ENCODE peak calls at places on chromosomes 16 and 17, in ten cellular contexts. One of them, this sample, is unnamed.

GRCh38 chr16:85105475-85105874 is 6.8 kb downstream of the CIBAR2 start:
- DNase-seq in HCT116: no peak
- DNase-seq in tibial nerve: no peak
- DNase-seq in IMR-90: no peak
- DNase-seq in endothelial cell of umbilical vein: no peak
- DNase-seq in ovary: no peak
- DNase-seq in thyroid gland: no peak
- DNase-seq in uterus: no peak
- DNase-seq in lower leg skin: no peak
- DNase-seq in A549: no peak
- DNase-seq in this sample: no peak

GRCh38 chr16:87897563-87898505 is 28.5 kb upstream of the SLC7A5 start:
- DNase-seq in lower leg skin: no peak
- DNase-seq in endothelial cell of umbilical vein: no peak
- DNase-seq in thyroid gland: no peak
- DNase-seq in HCT116: no peak
- DNase-seq in tibial nerve: no peak
- DNase-seq in uterus: no peak
- DNase-seq in IMR-90: no peak
- DNase-seq in ovary: no peak
- DNase-seq in A549: no peak
- DNase-seq in this sample: no peak

GRCh38 chr17:2253362-2253761 is 50.2 kb downstream of the SMG6 start:
- DNase-seq in HCT116: no peak
- DNase-seq in lower leg skin: no peak
- DNase-seq in uterus: no peak
- DNase-seq in IMR-90: no peak
- DNase-seq in endothelial cell of umbilical vein: no peak
- DNase-seq in tibial nerve: no peak
- DNase-seq in ovary: no peak
- DNase-seq in thyroid gland: no peak
- DNase-seq in A549: no peak
- DNase-seq in this sample: no peak

GRCh38 chr16:27364493-27365141 is 37.4 kb upstream of the IL21R start:
- DNase-seq in tibial nerve: no peak
- DNase-seq in HCT116: no peak
- DNase-seq in A549: peak; percentile 44
- DNase-seq in lower leg skin: no peak
- DNase-seq in thyroid gland: no peak
- DNase-seq in endothelial cell of umbilical vein: no peak
- DNase-seq in uterus: no peak
- DNase-seq in ovary: no peak
- DNase-seq in IMR-90: no peak
- DNase-seq in this sample: no peak

GRCh38 chr16:1379863-1380174 is 28.1 kb downstream of the GNPTG start:
- DNase-seq in uterus: no peak
- DNase-seq in endothelial cell of umbilical vein: peak; percentile 6
- DNase-seq in thyroid gland: no peak
- DNase-seq in lower leg skin: no peak
- DNase-seq in IMR-90: no peak
- DNase-seq in A549: peak; percentile 33
- DNase-seq in HCT116: no peak
- DNase-seq in ovary: no peak
- DNase-seq in tibial nerve: no peak
- DNase-seq in this sample: no peak

GRCh38 chr16:1042776-1043349 is 29.7 kb upstream of the SSTR5 start:
- DNase-seq in ovary: no peak
- DNase-seq in uterus: no peak
- DNase-seq in HCT116: no peak
- DNase-seq in tibial nerve: no peak
- DNase-seq in IMR-90: no peak
- DNase-seq in endothelial cell of umbilical vein: no peak
- DNase-seq in lower leg skin: no peak
- DNase-seq in thyroid gland: no peak
- DNase-seq in A549: no peak
- DNase-seq in this sample: no peak

GRCh38 chr17:78176548-78177025 is 8.2 kb downstream of the SYNGR2 start:
- DNase-seq in IMR-90: peak; percentile 22
- DNase-seq in lower leg skin: peak; percentile 74
- DNase-seq in A549: peak; percentile 86
- DNase-seq in endothelial cell of umbilical vein: peak; percentile 52
- DNase-seq in thyroid gland: peak; percentile 68
- DNase-seq in tibial nerve: peak; percentile 56
- DNase-seq in ovary: peak; percentile 83
- DNase-seq in uterus: peak; percentile 66
- DNase-seq in HCT116: no peak
- DNase-seq in this sample: no peak

GRCh38 chr17:72592242-72592966 is 471.6 kb downstream of the SOX9 start:
- DNase-seq in HCT116: peak; percentile 86
- DNase-seq in lower leg skin: peak; percentile 46
- DNase-seq in endothelial cell of umbilical vein: no peak
- DNase-seq in thyroid gland: peak; percentile 21
- DNase-seq in IMR-90: peak; percentile 84
- DNase-seq in A549: peak; percentile 97
- DNase-seq in uterus: no peak
- DNase-seq in ovary: peak; percentile 30
- DNase-seq in tibial nerve: peak; percentile 43
- DNase-seq in this sample: peak; percentile 88

GRCh38 chr16:19583665-19584300 is 28.3 kb downstream of the VPS35L start:
- DNase-seq in tibial nerve: no peak
- DNase-seq in uterus: no peak
- DNase-seq in lower leg skin: no peak
- DNase-seq in A549: peak; percentile 30
- DNase-seq in thyroid gland: peak; percentile 12
- DNase-seq in HCT116: peak; percentile 35
- DNase-seq in endothelial cell of umbilical vein: peak; percentile 60
- DNase-seq in IMR-90: peak; percentile 55
- DNase-seq in ovary: no peak
- DNase-seq in this sample: no peak

GRCh38 chr17:47862621-47863440 is 11.9 kb upstream of the SP6 start:
- DNase-seq in lower leg skin: no peak
- DNase-seq in ovary: no peak
- DNase-seq in uterus: no peak
- DNase-seq in thyroid gland: no peak
- DNase-seq in A549: peak; percentile 91
- DNase-seq in HCT116: peak; percentile 66
- DNase-seq in endothelial cell of umbilical vein: no peak
- DNase-seq in IMR-90: peak; percentile 90
- DNase-seq in tibial nerve: no peak
- DNase-seq in this sample: peak; percentile 96

GRCh38 chr17:4950075-4950756 is 703 bp upstream of the ENO3 start:
- DNase-seq in thyroid gland: peak; percentile 41
- DNase-seq in HCT116: no peak
- DNase-seq in uterus: peak; percentile 67
- DNase-seq in tibial nerve: peak; percentile 49
- DNase-seq in ovary: peak; percentile 74
- DNase-seq in A549: peak; percentile 36
- DNase-seq in IMR-90: no peak
- DNase-seq in lower leg skin: no peak
- DNase-seq in endothelial cell of umbilical vein: peak; percentile 38
- DNase-seq in this sample: no peak

GRCh38 chr17:74772071-74772470 is 4.1 kb downstream of the NAT9 start:
- DNase-seq in HCT116: no peak
- DNase-seq in uterus: no peak
- DNase-seq in IMR-90: no peak
- DNase-seq in endothelial cell of umbilical vein: no peak
- DNase-seq in thyroid gland: no peak
- DNase-seq in ovary: no peak
- DNase-seq in A549: no peak
- DNase-seq in tibial nerve: no peak
- DNase-seq in lower leg skin: no peak
- DNase-seq in this sample: no peak

GRCh38 chr17:41340934-41341861 is 9.4 kb downstream of the KRT33A start:
- DNase-seq in tibial nerve: no peak
- DNase-seq in IMR-90: no peak
- DNase-seq in lower leg skin: no peak
- DNase-seq in uterus: no peak
- DNase-seq in endothelial cell of umbilical vein: no peak
- DNase-seq in ovary: no peak
- DNase-seq in thyroid gland: no peak
- DNase-seq in HCT116: no peak
- DNase-seq in A549: no peak
- DNase-seq in this sample: no peak

GRCh38 chr17:77371117-77371887 is 230.5 kb downstream of the SEC14L1 start:
- DNase-seq in HCT116: no peak
- DNase-seq in ovary: peak; percentile 41
- DNase-seq in uterus: no peak
- DNase-seq in thyroid gland: no peak
- DNase-seq in A549: no peak
- DNase-seq in tibial nerve: no peak
- DNase-seq in endothelial cell of umbilical vein: no peak
- DNase-seq in lower leg skin: no peak
- DNase-seq in IMR-90: peak; percentile 50
- DNase-seq in this sample: no peak

GRCh38 chr17:10398352-10398751 is 23.4 kb downstream of the MYH8 start:
- DNase-seq in endothelial cell of umbilical vein: no peak
- DNase-seq in IMR-90: no peak
- DNase-seq in HCT116: no peak
- DNase-seq in A549: no peak
- DNase-seq in tibial nerve: no peak
- DNase-seq in uterus: no peak
- DNase-seq in thyroid gland: no peak
- DNase-seq in ovary: no peak
- DNase-seq in lower leg skin: no peak
- DNase-seq in this sample: no peak

DNA sequence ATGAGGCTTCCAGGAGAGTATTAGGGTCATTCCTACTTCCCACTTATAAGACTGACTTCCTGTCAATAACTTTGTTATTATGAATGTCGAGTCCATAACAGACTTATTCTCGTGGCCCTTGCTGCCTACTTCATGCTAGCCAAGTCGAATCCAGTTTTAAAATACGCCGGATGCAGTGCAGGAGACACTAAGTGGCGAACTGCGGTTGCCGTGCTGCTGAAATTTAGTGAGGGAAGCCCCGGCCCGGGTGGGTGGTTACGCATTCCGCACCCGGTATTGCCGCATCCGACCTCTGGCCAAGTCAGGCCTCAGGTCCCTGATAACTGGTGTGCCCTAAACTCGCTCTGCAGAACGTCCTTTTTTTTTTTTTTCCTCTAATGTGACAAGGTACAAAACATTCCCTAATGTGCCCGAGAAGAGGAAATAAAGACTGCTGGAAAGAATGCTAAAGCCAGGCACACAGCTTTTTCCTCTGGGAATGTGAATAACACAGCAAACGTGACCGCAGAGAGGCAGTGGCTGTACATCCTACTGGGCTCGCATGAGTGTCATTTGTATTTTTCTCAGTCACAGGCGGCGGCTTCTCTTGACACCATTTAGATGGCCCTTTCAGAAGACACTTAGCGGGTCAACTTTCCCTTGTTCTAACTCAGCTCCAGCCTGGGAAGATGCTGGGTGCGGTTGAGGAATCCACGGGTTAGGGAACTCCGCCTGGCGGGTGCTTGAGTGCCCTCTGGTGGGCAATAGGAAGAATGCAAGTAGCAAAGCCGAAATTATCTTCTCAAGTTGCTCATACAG is 7.1 kb upstream of the AKTIP start:
- DNase-seq in A549: peak; percentile 58
- DNase-seq in uterus: peak; percentile 65
- DNase-seq in HCT116: peak; percentile 38
- DNase-seq in tibial nerve: peak; percentile 34
- DNase-seq in ovary: peak; percentile 69
- DNase-seq in endothelial cell of umbilical vein: peak; percentile 85
- DNase-seq in IMR-90: peak; percentile 62
- DNase-seq in thyroid gland: peak; percentile 56
- DNase-seq in lower leg skin: peak; percentile 67
- DNase-seq in this sample: peak; percentile 67
- TF ChIP-seq POLR2A in A549: no peak
- TF ChIP-seq POLR2A in uterus: no peak
- TF ChIP-seq POLR2A in HCT116: no peak
- TF ChIP-seq POLR2A in tibial nerve: no peak
- TF ChIP-seq POLR2A in ovary: no peak
- TF ChIP-seq POLR2A in endothelial cell of umbilical vein: no peak
- TF ChIP-seq POLR2A in IMR-90: no peak
- TF ChIP-seq POLR2A in thyroid gland: no peak
- TF ChIP-seq POLR2A in lower leg skin: no peak
- TF ChIP-seq POLR2A in this sample: no peak

GRCh38 chr16:67892899-67893790 is at the start of gene PSKH1:
- DNase-seq in ovary: peak; percentile 97
- DNase-seq in A549: peak; percentile 99
- DNase-seq in IMR-90: peak; percentile 91
- DNase-seq in uterus: peak; percentile 96
- DNase-seq in tibial nerve: peak; percentile 94
- DNase-seq in endothelial cell of umbilical vein: peak; percentile 97
- DNase-seq in lower leg skin: peak; percentile 95
- DNase-seq in thyroid gland: peak; percentile 95
- DNase-seq in HCT116: peak; percentile 88
- DNase-seq in this sample: peak; percentile 96
- TF ChIP-seq POLR2A in ovary: peak; percentile 83
- TF ChIP-seq POLR2A in A549: peak; percentile 44
- TF ChIP-seq POLR2A in IMR-90: peak; percentile 84
- TF ChIP-seq POLR2A in uterus: peak; percentile 74
- TF ChIP-seq POLR2A in tibial nerve: peak; percentile 92
- TF ChIP-seq POLR2A in endothelial cell of umbilical vein: peak; percentile 59
- TF ChIP-seq POLR2A in lower leg skin: no peak
- TF ChIP-seq POLR2A in thyroid gland: peak; percentile 88
- TF ChIP-seq POLR2A in HCT116: peak; percentile 53
- TF ChIP-seq POLR2A in this sample: peak; percentile 30

GRCh38 chr17:65557349-65558310 is 3.8 kb downstream of the AXIN2 start:
- DNase-seq in HCT116: peak; percentile 88
- DNase-seq in uterus: no peak
- DNase-seq in A549: peak; percentile 82
- DNase-seq in lower leg skin: no peak
- DNase-seq in endothelial cell of umbilical vein: no peak
- DNase-seq in tibial nerve: no peak
- DNase-seq in thyroid gland: peak; percentile 41
- DNase-seq in ovary: no peak
- DNase-seq in IMR-90: peak; percentile 55
- DNase-seq in this sample: no peak
- TF ChIP-seq POLR2A in HCT116: no peak
- TF ChIP-seq POLR2A in uterus: no peak
- TF ChIP-seq POLR2A in A549: no peak
- TF ChIP-seq POLR2A in lower leg skin: no peak
- TF ChIP-seq POLR2A in endothelial cell of umbilical vein: no peak
- TF ChIP-seq POLR2A in tibial nerve: no peak
- TF ChIP-seq POLR2A in thyroid gland: no peak
- TF ChIP-seq POLR2A in ovary: no peak
- TF ChIP-seq POLR2A in IMR-90: no peak
- TF ChIP-seq POLR2A in this sample: no peak

DNA sequence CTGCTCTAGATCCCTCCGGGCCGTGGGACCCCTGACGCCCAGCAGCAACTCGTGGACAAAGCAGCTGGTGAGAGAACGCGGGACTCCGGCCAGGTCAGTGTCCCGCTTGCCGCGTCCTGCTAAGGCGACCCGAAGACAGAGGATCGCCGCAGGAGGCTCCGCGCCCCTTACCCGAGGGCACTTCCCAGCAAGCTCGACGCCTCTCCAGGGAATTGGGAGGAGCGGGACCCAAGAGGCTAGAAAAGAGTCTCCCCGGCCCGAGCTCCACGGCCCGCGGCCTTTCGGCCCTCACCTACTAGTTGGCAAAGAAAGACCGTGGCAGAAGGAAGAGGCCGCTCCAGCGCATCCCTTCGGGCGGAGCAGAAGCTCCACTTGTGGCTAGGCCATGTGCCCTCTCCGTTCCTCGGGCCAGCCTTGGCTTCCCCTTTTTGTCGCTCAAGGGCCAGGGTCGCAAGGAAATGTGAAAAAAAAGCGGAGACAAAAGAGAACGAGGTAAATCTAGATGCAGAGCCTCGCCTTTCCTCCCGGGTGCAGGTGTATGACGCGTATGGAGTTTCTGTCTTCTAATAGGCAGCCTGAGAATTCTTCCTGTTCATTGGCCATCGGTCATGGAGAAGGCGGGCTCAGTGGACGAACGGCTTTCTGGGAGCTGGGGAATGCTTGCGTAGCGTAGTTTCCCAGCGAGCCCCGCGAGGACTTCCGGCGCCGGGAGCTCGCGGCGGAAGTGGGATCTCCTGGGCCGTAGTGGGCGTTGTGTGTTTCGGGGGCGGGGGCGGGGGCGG is at the start of gene ZNF213:
- DNase-seq in endothelial cell of umbilical vein: peak; percentile 98
- DNase-seq in tibial nerve: peak; percentile 91
- DNase-seq in IMR-90: peak; percentile 97
- DNase-seq in lower leg skin: peak; percentile 97
- DNase-seq in HCT116: peak; percentile 95
- DNase-seq in ovary: peak; percentile 95
- DNase-seq in A549: peak; percentile 94
- DNase-seq in thyroid gland: peak; percentile 97
- DNase-seq in uterus: peak; percentile 97
- DNase-seq in this sample: peak; percentile 96
- TF ChIP-seq POLR2A in endothelial cell of umbilical vein: peak; percentile 85
- TF ChIP-seq POLR2A in tibial nerve: peak; percentile 89
- TF ChIP-seq POLR2A in IMR-90: peak; percentile 67
- TF ChIP-seq POLR2A in lower leg skin: no peak
- TF ChIP-seq POLR2A in HCT116: peak; percentile 77
- TF ChIP-seq POLR2A in ovary: peak; percentile 98
- TF ChIP-seq POLR2A in A549: no peak
- TF ChIP-seq POLR2A in thyroid gland: peak; percentile 92
- TF ChIP-seq POLR2A in uterus: peak; percentile 87
- TF ChIP-seq POLR2A in this sample: no peak